ENCODE peak calls at places on chromosome 19, in six cellular contexts. One of them, this sample, is unnamed.

GRCh38 chr19:23366437-23366836 is 28.8 kb downstream of the ZNF91 start:
- DNase-seq in Peyer's patch: no peak
- DNase-seq in pancreas: no peak
- DNase-seq in mammary epithelial cell: no peak
- DNase-seq in fibroblast of the aortic adventitia: no peak
- DNase-seq in tibial nerve: no peak
- DNase-seq in this sample: no peak

GRCh38 chr19:50908311-50908710 is 2.9 kb downstream of the KLK4 start:
- DNase-seq in pancreas: no peak
- DNase-seq in fibroblast of the aortic adventitia: no peak
- DNase-seq in Peyer's patch: no peak
- DNase-seq in mammary epithelial cell: no peak
- DNase-seq in tibial nerve: no peak
- DNase-seq in this sample: no peak

GRCh38 chr19:46218160-46218559 is 11.4 kb upstream of the IGFL1 start:
- DNase-seq in fibroblast of the aortic adventitia: peak
- DNase-seq in pancreas: no peak
- DNase-seq in tibial nerve: no peak
- DNase-seq in mammary epithelial cell: peak
- DNase-seq in Peyer's patch: no peak
- DNase-seq in this sample: peak

GRCh38 chr19:21587117-21587461 is 81.7 kb downstream of the ZNF429 start:
- DNase-seq in fibroblast of the aortic adventitia: no peak
- DNase-seq in Peyer's patch: no peak
- DNase-seq in pancreas: no peak
- DNase-seq in tibial nerve: no peak
- DNase-seq in mammary epithelial cell: no peak
- DNase-seq in this sample: no peak

GRCh38 chr19:45195764-45196163 is 17.2 kb downstream of the BLOC1S3 start:
- DNase-seq in fibroblast of the aortic adventitia: no peak
- DNase-seq in pancreas: no peak
- DNase-seq in mammary epithelial cell: no peak
- DNase-seq in tibial nerve: no peak
- DNase-seq in Peyer's patch: no peak
- DNase-seq in this sample: no peak

GRCh38 chr19:27777726-27778125 is 1435.2 kb downstream of the UQCRFS1 start:
- DNase-seq in mammary epithelial cell: no peak
- DNase-seq in tibial nerve: no peak
- DNase-seq in fibroblast of the aortic adventitia: no peak
- DNase-seq in Peyer's patch: no peak
- DNase-seq in pancreas: no peak
- DNase-seq in this sample: no peak

GRCh38 chr19:2356036-2356646 is 3.9 kb upstream of the TMPRSS9 start:
- DNase-seq in pancreas: no peak
- DNase-seq in tibial nerve: no peak
- DNase-seq in mammary epithelial cell: no peak
- DNase-seq in Peyer's patch: no peak
- DNase-seq in fibroblast of the aortic adventitia: no peak
- DNase-seq in this sample: no peak

GRCh38 chr19:4972509-4973230 is 3.8 kb downstream of the KDM4B start:
- DNase-seq in Peyer's patch: no peak
- DNase-seq in tibial nerve: no peak
- DNase-seq in pancreas: no peak
- DNase-seq in fibroblast of the aortic adventitia: peak
- DNase-seq in mammary epithelial cell: peak
- DNase-seq in this sample: no peak

GRCh38 chr19:44602071-44602470 is 11.3 kb upstream of the IGSF23 start:
- DNase-seq in tibial nerve: no peak
- DNase-seq in Peyer's patch: peak
- DNase-seq in pancreas: peak
- DNase-seq in mammary epithelial cell: peak
- DNase-seq in fibroblast of the aortic adventitia: no peak
- DNase-seq in this sample: no peak

GRCh38 chr19:10593820-10594637 is 6.9 kb upstream of the AP1M2 start:
- DNase-seq in Peyer's patch: peak
- DNase-seq in pancreas: no peak
- DNase-seq in fibroblast of the aortic adventitia: peak
- DNase-seq in mammary epithelial cell: no peak
- DNase-seq in tibial nerve: peak
- DNase-seq in this sample: peak

GRCh38 chr19:51664997-51665396 is 18.4 kb upstream of the SIGLEC14 start:
- DNase-seq in pancreas: no peak
- DNase-seq in mammary epithelial cell: peak
- DNase-seq in tibial nerve: no peak
- DNase-seq in Peyer's patch: no peak
- DNase-seq in fibroblast of the aortic adventitia: peak
- DNase-seq in this sample: no peak

GRCh38 chr19:14408641-14409120 is 10.5 kb downstream of the DDX39A start:
- DNase-seq in tibial nerve: no peak
- DNase-seq in pancreas: no peak
- DNase-seq in fibroblast of the aortic adventitia: peak
- DNase-seq in Peyer's patch: no peak
- DNase-seq in mammary epithelial cell: no peak
- DNase-seq in this sample: no peak

GRCh38 chr19:46495789-46496099 is at the start of gene PNMA8B:
- DNase-seq in mammary epithelial cell: peak
- DNase-seq in tibial nerve: no peak
- DNase-seq in pancreas: peak
- DNase-seq in Peyer's patch: peak
- DNase-seq in fibroblast of the aortic adventitia: peak
- DNase-seq in this sample: peak

GRCh38 chr19:5314012-5314906 is 26.4 kb downstream of the PTPRS start:
- DNase-seq in fibroblast of the aortic adventitia: peak
- DNase-seq in mammary epithelial cell: peak
- DNase-seq in pancreas: no peak
- DNase-seq in Peyer's patch: no peak
- DNase-seq in tibial nerve: no peak
- DNase-seq in this sample: no peak

GRCh38 chr19:10625003-10625761 is at the start of gene SLC44A2:
- DNase-seq in Peyer's patch: peak
- DNase-seq in fibroblast of the aortic adventitia: peak
- DNase-seq in mammary epithelial cell: peak
- DNase-seq in pancreas: peak
- DNase-seq in tibial nerve: peak
- DNase-seq in this sample: no peak

GRCh38 chr19:14770136-14770535 is 8.2 kb downstream of the ADGRE2 start:
- DNase-seq in Peyer's patch: peak
- DNase-seq in fibroblast of the aortic adventitia: no peak
- DNase-seq in mammary epithelial cell: no peak
- DNase-seq in pancreas: no peak
- DNase-seq in tibial nerve: no peak
- DNase-seq in this sample: no peak

GRCh38 chr19:20503536-20503935 is 62.0 kb downstream of the ZNF737 start:
- DNase-seq in mammary epithelial cell: peak
- DNase-seq in Peyer's patch: no peak
- DNase-seq in tibial nerve: no peak
- DNase-seq in pancreas: no peak
- DNase-seq in fibroblast of the aortic adventitia: peak
- DNase-seq in this sample: no peak

GRCh38 chr19:38556521-38557174 is 61.1 kb downstream of the MAP4K1 start:
- DNase-seq in mammary epithelial cell: peak
- DNase-seq in pancreas: no peak
- DNase-seq in fibroblast of the aortic adventitia: no peak
- DNase-seq in tibial nerve: no peak
- DNase-seq in Peyer's patch: no peak
- DNase-seq in this sample: peak

GRCh38 chr19:6260912-6261636 is 18.7 kb downstream of the MLLT1 start:
- DNase-seq in tibial nerve: no peak
- DNase-seq in pancreas: no peak
- DNase-seq in mammary epithelial cell: no peak
- DNase-seq in fibroblast of the aortic adventitia: no peak
- DNase-seq in Peyer's patch: no peak
- DNase-seq in this sample: no peak

GRCh38 chr19:10209305-10209704 is 14.6 kb upstream of the DNMT1 start:
- DNase-seq in Peyer's patch: no peak
- DNase-seq in mammary epithelial cell: no peak
- DNase-seq in fibroblast of the aortic adventitia: peak
- DNase-seq in tibial nerve: no peak
- DNase-seq in pancreas: no peak
- DNase-seq in this sample: no peak

GRCh38 chr19:48975947-48976847 is 11.1 kb downstream of the FTL start:
- DNase-seq in mammary epithelial cell: no peak
- DNase-seq in pancreas: no peak
- DNase-seq in tibial nerve: no peak
- DNase-seq in fibroblast of the aortic adventitia: no peak
- DNase-seq in Peyer's patch: no peak
- DNase-seq in this sample: peak

GRCh38 chr19:18773682-18774081 is 17.4 kb downstream of the COMP start:
- DNase-seq in fibroblast of the aortic adventitia: no peak
- DNase-seq in pancreas: no peak
- DNase-seq in tibial nerve: no peak
- DNase-seq in Peyer's patch: no peak
- DNase-seq in mammary epithelial cell: no peak
- DNase-seq in this sample: no peak

GRCh38 chr19:58475714-58476497 is at the start of gene ZNF446:
- DNase-seq in fibroblast of the aortic adventitia: peak
- DNase-seq in pancreas: peak
- DNase-seq in mammary epithelial cell: peak
- DNase-seq in tibial nerve: peak
- DNase-seq in Peyer's patch: peak
- DNase-seq in this sample: peak

GRCh38 chr19:58474997-58475713 is 997 bp upstream of the ZNF446 start:
- DNase-seq in fibroblast of the aortic adventitia: no peak
- DNase-seq in pancreas: no peak
- DNase-seq in Peyer's patch: no peak
- DNase-seq in tibial nerve: no peak
- DNase-seq in mammary epithelial cell: no peak
- DNase-seq in this sample: no peak

GRCh38 chr19:58476498-58477015 is 405 bp downstream of the ZNF446 start:
- DNase-seq in tibial nerve: no peak
- DNase-seq in fibroblast of the aortic adventitia: peak
- DNase-seq in pancreas: no peak
- DNase-seq in Peyer's patch: no peak
- DNase-seq in mammary epithelial cell: no peak
- DNase-seq in this sample: no peak

GRCh38 chr19:58473775-58474174 is 2.4 kb upstream of the ZNF446 start:
- DNase-seq in tibial nerve: no peak
- DNase-seq in Peyer's patch: no peak
- DNase-seq in pancreas: no peak
- DNase-seq in mammary epithelial cell: no peak
- DNase-seq in fibroblast of the aortic adventitia: no peak
- DNase-seq in this sample: no peak

DNA sequence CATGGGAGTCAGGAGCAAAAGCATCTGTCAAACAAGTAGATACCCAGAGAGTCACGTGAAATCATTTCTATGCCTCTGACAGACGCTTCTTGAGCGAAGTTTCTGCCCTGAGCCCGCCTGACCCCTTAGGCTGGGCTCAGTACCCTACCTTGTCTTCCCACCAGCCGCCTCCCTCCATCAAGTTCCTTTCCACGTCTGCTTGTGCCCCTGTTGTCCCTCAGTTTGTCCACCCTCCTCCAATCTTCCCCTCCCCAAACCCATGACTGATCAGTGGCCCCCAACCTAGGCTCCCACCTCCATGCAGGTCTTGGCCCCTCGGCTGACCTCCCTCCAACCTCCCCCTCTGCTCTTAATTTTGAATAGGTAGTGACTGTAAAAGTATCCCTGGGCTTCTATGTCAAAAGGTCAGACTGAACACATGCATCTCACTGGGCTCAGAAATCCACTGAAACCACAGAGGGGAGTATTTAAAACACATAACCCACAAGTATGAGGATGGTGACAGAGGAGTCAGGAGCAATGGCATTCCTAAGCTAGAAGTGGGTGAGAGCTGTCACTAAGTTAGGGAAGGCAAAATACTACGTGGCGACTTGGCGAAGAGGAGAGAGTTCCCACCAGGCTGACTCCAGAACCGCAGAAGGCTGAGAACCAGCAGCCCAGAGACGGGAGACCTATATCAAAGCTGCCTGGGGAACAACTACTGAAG is 1.7 kb upstream of the ZNF446 start:
- DNase-seq in Peyer's patch: no peak
- DNase-seq in pancreas: no peak
- DNase-seq in mammary epithelial cell: no peak
- DNase-seq in tibial nerve: no peak
- DNase-seq in fibroblast of the aortic adventitia: peak
- DNase-seq in this sample: no peak
- H3K4me3 ChIP-seq in Peyer's patch: no peak
- H3K4me3 ChIP-seq in pancreas: no peak
- H3K4me3 ChIP-seq in mammary epithelial cell: no peak
- H3K4me3 ChIP-seq in tibial nerve: no peak
- H3K4me3 ChIP-seq in fibroblast of the aortic adventitia: no peak
- H3K4me3 ChIP-seq in this sample: no peak

DNA sequence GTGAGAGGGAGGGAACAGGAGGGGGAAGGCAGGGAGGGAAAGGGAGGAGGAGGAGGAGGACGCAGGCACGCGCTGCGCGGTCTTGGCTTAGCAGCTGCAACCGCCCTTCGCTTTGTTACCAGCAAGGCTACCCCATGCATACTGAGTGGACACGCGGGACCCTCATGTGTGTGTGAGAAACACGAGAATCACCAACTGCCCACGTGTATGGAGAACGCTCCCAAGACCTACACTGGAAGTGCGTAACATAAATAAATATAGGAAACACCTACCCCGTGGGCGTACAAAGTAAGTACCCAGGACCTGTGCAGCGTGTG is 38.0 kb downstream of the DEDD2 start:
- DNase-seq in fibroblast of the aortic adventitia: no peak
- DNase-seq in tibial nerve: no peak
- DNase-seq in pancreas: no peak
- DNase-seq in Peyer's patch: no peak
- DNase-seq in mammary epithelial cell: no peak
- DNase-seq in this sample: no peak
- TF ChIP-seq CTCF in fibroblast of the aortic adventitia: no peak
- TF ChIP-seq CTCF in tibial nerve: no peak
- TF ChIP-seq CTCF in pancreas: no peak
- TF ChIP-seq CTCF in Peyer's patch: no peak
- TF ChIP-seq CTCF in mammary epithelial cell: no peak
- TF ChIP-seq CTCF in this sample: no peak

DNA sequence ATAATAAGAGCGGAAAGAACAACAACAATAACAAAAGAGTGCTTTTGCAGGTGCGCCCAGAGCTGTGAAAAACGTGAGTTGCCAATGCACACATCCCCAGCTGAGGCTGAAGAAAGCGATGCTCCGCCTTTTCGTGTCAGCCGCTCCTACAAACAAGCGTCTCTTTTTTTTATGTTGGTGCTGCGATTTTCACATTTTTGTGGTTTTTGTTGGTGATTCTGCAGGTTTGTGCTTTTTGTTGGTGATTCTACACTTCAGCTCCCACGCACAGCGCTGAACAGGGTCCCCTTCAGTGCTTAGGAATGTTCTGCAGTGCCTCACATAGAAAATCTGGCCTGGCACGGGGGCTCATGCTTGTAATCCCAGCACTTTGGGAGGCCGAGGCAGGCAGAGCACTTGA is 7.3 kb upstream of the SBK3 start:
- DNase-seq in tibial nerve: no peak
- DNase-seq in Peyer's patch: no peak
- DNase-seq in fibroblast of the aortic adventitia: peak
- DNase-seq in pancreas: no peak
- DNase-seq in mammary epithelial cell: peak
- DNase-seq in this sample: no peak
- H3K4me3 ChIP-seq in tibial nerve: no peak
- H3K4me3 ChIP-seq in Peyer's patch: no peak
- H3K4me3 ChIP-seq in fibroblast of the aortic adventitia: no peak
- H3K4me3 ChIP-seq in pancreas: no peak
- H3K4me3 ChIP-seq in mammary epithelial cell: no peak
- H3K4me3 ChIP-seq in this sample: no peak

DNA sequence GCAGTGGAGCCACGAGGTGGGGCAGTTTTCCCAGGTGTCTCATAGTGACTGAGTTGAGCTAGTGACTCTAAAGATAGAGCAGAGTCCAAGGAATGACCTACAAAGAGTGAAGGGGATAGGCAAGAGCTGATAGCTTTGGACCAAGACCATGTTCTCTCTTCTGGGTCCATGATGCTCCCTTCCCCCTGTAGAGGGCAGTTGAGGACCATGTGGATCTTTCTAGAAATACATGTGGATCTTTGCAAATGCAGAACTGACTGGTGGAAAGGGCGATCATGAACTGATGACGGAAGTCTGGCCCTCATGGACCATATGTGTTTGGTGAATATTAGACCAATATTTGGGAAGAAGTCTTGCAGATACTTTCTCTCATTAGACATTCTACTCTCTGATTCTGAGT is 6.9 kb downstream of the PSG1 start:
- DNase-seq in Peyer's patch: no peak
- DNase-seq in mammary epithelial cell: no peak
- DNase-seq in tibial nerve: no peak
- DNase-seq in pancreas: no peak
- DNase-seq in fibroblast of the aortic adventitia: no peak
- DNase-seq in this sample: no peak
- TF ChIP-seq CTCF in Peyer's patch: no peak
- TF ChIP-seq CTCF in mammary epithelial cell: peak
- TF ChIP-seq CTCF in tibial nerve: no peak
- TF ChIP-seq CTCF in pancreas: no peak
- TF ChIP-seq CTCF in fibroblast of the aortic adventitia: peak
- TF ChIP-seq CTCF in this sample: no peak